ENCODE peak calls at places on chromosomes 7 and 10, in nine cellular contexts. J is neural progenitor cell, G is heart left ventricle, I is AG10803, D is adrenal gland, F is hepatocyte, M is NB4, U is choroid plexus epithelial cell, B is Peyer's patch. S is an unnamed sample.

GRCh38 chr7:78134256-78134655 is 335.7 kb downstream of the PHTF2 start:
- DNase-seq in J (peak), G (no peak), I (peak), D (peak), F (peak), M (peak), U (peak), B (no peak), S (peak)

GRCh38 chr7:29135851-29136250 is 10.5 kb downstream of the CPVL start:
- DNase-seq in J (no peak), G (no peak), I (no peak), D (no peak), F (no peak), M (no peak), U (no peak), B (no peak), S (no peak)

GRCh38 chr7:33677556-33677955 is 227.8 kb upstream of the BMPER start:
- DNase-seq in J (no peak), G (no peak), I (no peak), D (no peak), F (no peak), M (no peak), U (peak), B (no peak), S (no peak)

GRCh38 chr7:26368542-26368941 is 76.9 kb downstream of the SNX10 start:
- DNase-seq in J (no peak), G (no peak), I (peak), D (no peak), F (no peak), M (no peak), U (peak), B (no peak), S (no peak)

GRCh38 chr7:55463863-55464262 is 98.7 kb downstream of the LANCL2 start:
- DNase-seq in J (no peak), G (no peak), I (no peak), D (no peak), F (no peak), M (no peak), U (no peak), B (no peak), S (no peak)

GRCh38 chr7:87645446-87645845 is 17.2 kb downstream of the RUNDC3B start:
- DNase-seq in J (no peak), G (no peak), I (no peak), D (no peak), F (no peak), M (no peak), U (no peak), B (no peak), S (no peak)

GRCh38 chr7:155597753-155598140 is 46.7 kb upstream of the RBM33 start:
- DNase-seq in J (no peak), G (no peak), I (peak), D (no peak), F (no peak), M (no peak), U (peak), B (no peak), S (no peak)

GRCh38 chr10:49768329-49768728 is 6.2 kb upstream of the OGDHL start:
- DNase-seq in J (no peak), G (no peak), I (no peak), D (no peak), F (no peak), M (no peak), U (no peak), B (no peak), S (no peak)

GRCh38 chr7:98613601-98614425 is 3.3 kb upstream of the NPTX2 start:
- DNase-seq in J (peak), G (no peak), I (peak), D (no peak), F (peak), M (peak), U (peak), B (no peak), S (peak)

GRCh38 chr10:79239930-79240713 is 107.1 kb upstream of the PPIF start:
- DNase-seq in J (peak), G (no peak), I (no peak), D (no peak), F (peak), M (peak), U (no peak), B (no peak), S (no peak)

GRCh38 chr10:1423676-1424253 is 313.6 kb downstream of the ADARB2 start:
- DNase-seq in J (no peak), G (no peak), I (no peak), D (no peak), F (no peak), M (no peak), U (no peak), B (no peak), S (no peak)

GRCh38 chr7:121011401-121011800 is 22.9 kb downstream of the CPED1 start:
- DNase-seq in J (no peak), G (no peak), I (no peak), D (no peak), F (no peak), M (no peak), U (no peak), B (no peak), S (no peak)

GRCh38 chr10:78948616-78949015 is 120.2 kb upstream of the ZMIZ1 start:
- DNase-seq in J (no peak), G (no peak), I (no peak), D (no peak), F (no peak), M (no peak), U (no peak), B (no peak), S (no peak)

DNA sequence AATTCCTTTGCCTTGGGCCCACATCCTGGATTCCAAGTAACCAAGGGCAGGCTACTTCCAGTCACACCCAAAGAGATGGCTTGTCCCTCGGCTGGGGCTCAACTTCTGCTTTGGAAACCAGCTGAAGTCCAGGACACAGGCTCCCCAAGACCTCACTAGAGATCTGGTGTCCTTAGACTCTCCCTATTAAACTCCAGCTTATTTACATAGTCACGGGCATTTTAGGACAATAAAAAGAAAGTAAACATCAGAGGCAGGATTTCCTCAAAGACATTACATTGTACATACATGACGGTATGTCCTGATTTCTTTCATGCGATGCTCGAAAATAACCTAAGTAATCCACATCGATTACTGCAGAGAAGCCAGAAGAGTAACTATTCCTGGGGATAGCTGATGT is 461.5 kb upstream of the C7orf33 start:
- DNase-seq in J (no peak), G (no peak), I (no peak), D (no peak), F (no peak), M (no peak), U (no peak), B (no peak), S (no peak)
- TF ChIP-seq CTCF in J (no peak), G (no peak), I (no peak), D (no peak), F (no peak), M (no peak), U (no peak), B (no peak), S (no peak)

GRCh38 chr7:81460646-81461045 is 309.2 kb downstream of the HGF start:
- DNase-seq in J (no peak), G (no peak), I (no peak), D (no peak), F (no peak), M (peak), U (no peak), B (no peak), S (no peak)

GRCh38 chr7:81460228-81460627 is 309.6 kb downstream of the HGF start:
- DNase-seq in J (no peak), G (no peak), I (no peak), D (no peak), F (no peak), M (no peak), U (no peak), B (no peak), S (no peak)

GRCh38 chr7:81459485-81459884 is 310.4 kb downstream of the HGF start:
- DNase-seq in J (no peak), G (no peak), I (no peak), D (no peak), F (no peak), M (no peak), U (no peak), B (no peak), S (no peak)

GRCh38 chr7:81462672-81463071 is 307.2 kb downstream of the HGF start:
- DNase-seq in J (no peak), G (no peak), I (peak), D (no peak), F (no peak), M (no peak), U (peak), B (no peak), S (no peak)

DNA sequence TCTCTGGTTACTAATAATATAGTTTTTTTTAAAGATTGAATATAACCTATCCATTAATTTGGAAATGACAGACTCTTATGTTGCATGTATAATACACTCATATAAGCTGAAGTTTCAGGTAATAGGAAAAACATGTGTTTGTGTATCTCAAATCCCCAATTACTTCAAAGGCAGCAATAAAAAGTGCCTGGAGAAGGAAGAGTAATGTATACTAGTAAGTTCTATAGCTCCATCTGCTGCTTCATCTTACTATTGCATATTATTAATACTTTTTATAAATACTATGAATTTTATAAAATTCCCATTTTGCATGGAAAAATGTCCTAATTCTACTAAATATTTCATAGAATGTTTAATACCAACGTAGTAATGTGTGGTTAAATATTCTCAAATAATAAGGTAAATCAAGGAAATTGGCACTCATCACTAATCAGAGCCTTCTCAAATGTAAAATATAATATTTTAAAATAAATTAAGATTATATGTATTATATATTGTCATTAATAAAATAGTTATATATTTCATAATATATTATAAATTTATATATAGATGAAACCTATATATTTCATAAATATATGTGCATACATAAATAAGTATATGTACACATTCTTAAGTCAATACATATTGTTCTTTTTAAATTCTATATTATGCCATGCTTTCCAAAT is 311.9 kb downstream of the HGF start:
- DNase-seq in J (no peak), G (no peak), I (peak), D (no peak), F (peak), M (peak), U (peak), B (no peak), S (peak)
- TF ChIP-seq CTCF in J (peak), G (no peak), I (peak), D (peak), F (peak), M (no peak), U (peak), B (no peak), S (peak)

GRCh38 chr10:35822316-35822715 is 180.2 kb upstream of the FZD8 start:
- DNase-seq in J (peak), G (peak), I (peak), D (peak), F (peak), M (peak), U (peak), B (peak), S (peak)
- TF ChIP-seq CTCF in J (peak), G (no peak), I (peak), D (peak), F (peak), M (no peak), U (peak), B (no peak), S (peak)

DNA sequence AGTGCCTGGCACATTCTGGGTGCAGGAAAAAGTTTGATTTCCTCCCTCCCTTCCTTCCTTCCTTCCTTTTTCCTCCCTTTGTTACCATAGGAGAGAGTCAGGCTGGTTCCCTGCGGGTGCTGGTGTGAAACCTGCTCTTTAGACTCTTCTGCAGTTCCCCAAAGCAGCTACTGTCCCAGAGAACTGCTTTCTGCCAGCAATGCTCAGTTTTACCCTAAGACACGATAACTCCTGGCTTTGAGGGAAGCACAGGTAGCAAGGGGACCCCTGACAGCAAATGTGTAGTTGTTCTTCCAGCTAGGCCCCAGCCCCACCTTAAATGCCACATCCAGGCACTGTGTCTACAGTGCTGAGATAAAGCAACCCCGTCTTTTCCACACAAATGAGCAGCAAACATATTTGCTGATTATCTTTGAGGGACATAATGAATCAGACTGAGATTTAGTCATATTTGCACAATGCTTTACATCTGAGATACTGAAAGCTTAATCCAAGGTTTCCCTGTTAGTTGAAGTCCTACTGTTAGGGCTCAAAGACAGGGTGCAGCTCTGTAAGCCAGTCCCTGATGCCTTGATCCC is 55.5 kb downstream of the MET start:
- DNase-seq in J (no peak), G (no peak), I (no peak), D (no peak), F (no peak), M (no peak), U (no peak), B (no peak), S (no peak)
- TF ChIP-seq CTCF in J (no peak), G (no peak), I (no peak), D (no peak), F (no peak), M (no peak), U (no peak), B (no peak), S (no peak)

GRCh38 chr7:81449105-81449504 is 320.7 kb downstream of the HGF start:
- DNase-seq in J (no peak), G (no peak), I (no peak), D (no peak), F (no peak), M (no peak), U (peak), B (no peak), S (no peak)

GRCh38 chr7:81441750-81442149 is 328.1 kb downstream of the HGF start:
- DNase-seq in J (no peak), G (no peak), I (no peak), D (no peak), F (no peak), M (no peak), U (no peak), B (no peak), S (no peak)

GRCh38 chr7:81446212-81446611 is 323.6 kb downstream of the HGF start:
- DNase-seq in J (no peak), G (no peak), I (no peak), D (no peak), F (no peak), M (no peak), U (no peak), B (no peak), S (no peak)

GRCh38 chr7:81445462-81445861 is 324.4 kb downstream of the HGF start:
- DNase-seq in J (no peak), G (no peak), I (no peak), D (no peak), F (no peak), M (no peak), U (peak), B (no peak), S (no peak)

DNA sequence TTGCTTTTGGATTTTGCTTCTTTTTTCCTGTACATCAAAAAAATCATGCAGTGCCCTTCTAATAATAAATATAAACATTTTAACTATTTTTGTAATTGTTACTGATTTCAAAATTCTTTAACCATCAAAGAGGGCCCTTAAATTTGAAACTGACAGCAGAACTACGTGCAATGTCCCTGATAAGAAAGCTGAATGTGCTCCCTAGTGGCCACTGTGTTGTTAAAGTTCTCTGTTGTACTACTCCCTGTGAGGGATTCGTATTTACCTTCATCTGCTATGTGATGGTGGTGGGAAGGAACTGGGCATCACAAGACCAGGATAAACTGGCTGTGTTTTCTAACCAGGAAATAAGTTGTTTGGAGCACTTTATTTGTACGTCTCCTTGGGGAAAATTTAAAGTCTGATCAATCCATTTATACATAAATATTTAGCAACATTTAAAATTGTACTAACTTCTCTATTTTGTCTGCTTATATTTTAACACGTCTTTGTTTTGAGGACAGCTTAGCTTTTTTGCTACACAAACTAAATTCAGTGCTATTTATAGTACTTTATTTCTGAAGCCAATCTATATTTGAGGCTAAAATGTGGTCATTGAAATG is 322.4 kb downstream of the HGF start:
- DNase-seq in J (peak), G (no peak), I (peak), D (no peak), F (peak), M (peak), U (peak), B (no peak), S (peak)
- TF ChIP-seq CTCF in J (peak), G (no peak), I (peak), D (no peak), F (peak), M (peak), U (peak), B (no peak), S (peak)

S was measured in astrocyte of the cerebellum.